ENCODE peak calls at places on chromosome 22, in five cellular contexts. A is mammary epithelial cell, W is astrocyte of the spinal cord, G is A549, V is GM23338. D is an unnamed sample.
A peak's percentile ranks its signal among the peaks of the same experiment; 100 is the strongest.

GRCh38 chr22:23202812-23203451 is 22.6 kb downstream of the BCR start:
- DNase-seq in G (no peak), V (no peak), A (no peak), W (no peak), D (no peak)

GRCh38 chr22:19641254-19641982 is 72.9 kb upstream of the SEPTIN5 start:
- DNase-seq in V (peak; percentile 91), A (peak; percentile 34), W (no peak), G (peak; percentile 36), D (no peak)

GRCh38 chr22:43128928-43129424 is 14.2 kb downstream of the MCAT start:
- DNase-seq in A (no peak), W (no peak), G (no peak), V (peak; percentile 39), D (no peak)

GRCh38 chr22:39554170-39554569 is 16.4 kb upstream of the CACNA1I start:
- DNase-seq in V (no peak), G (no peak), W (no peak), A (no peak), D (no peak)

GRCh38 chr22:39239561-39240423 is 5.0 kb downstream of the PDGFB start:
- DNase-seq in V (no peak), W (no peak), A (peak; percentile 81), G (no peak), D (no peak)

GRCh38 chr22:30290679-30291333 is 1.5 kb upstream of the CASTOR1 start:
- DNase-seq in A (peak; percentile 77), G (no peak), W (peak; percentile 70), V (peak; percentile 41), D (peak; percentile 73)

GRCh38 chr22:24146791-24147353 is 34.4 kb upstream of the SUSD2 start:
- DNase-seq in G (no peak), V (peak; percentile 42), A (no peak), W (peak; percentile 85), D (peak; percentile 77)

GRCh38 chr22:50641696-50642607 is 14.0 kb upstream of the ARSA start:
- DNase-seq in W (peak; percentile 34), A (no peak), G (no peak), V (peak; percentile 92), D (peak; percentile 29)

GRCh38 chr22:32565002-32565339 is 90.4 kb downstream of the FBXO7 start:
- DNase-seq in G (no peak), W (no peak), A (no peak), V (no peak), D (no peak)

DNA sequence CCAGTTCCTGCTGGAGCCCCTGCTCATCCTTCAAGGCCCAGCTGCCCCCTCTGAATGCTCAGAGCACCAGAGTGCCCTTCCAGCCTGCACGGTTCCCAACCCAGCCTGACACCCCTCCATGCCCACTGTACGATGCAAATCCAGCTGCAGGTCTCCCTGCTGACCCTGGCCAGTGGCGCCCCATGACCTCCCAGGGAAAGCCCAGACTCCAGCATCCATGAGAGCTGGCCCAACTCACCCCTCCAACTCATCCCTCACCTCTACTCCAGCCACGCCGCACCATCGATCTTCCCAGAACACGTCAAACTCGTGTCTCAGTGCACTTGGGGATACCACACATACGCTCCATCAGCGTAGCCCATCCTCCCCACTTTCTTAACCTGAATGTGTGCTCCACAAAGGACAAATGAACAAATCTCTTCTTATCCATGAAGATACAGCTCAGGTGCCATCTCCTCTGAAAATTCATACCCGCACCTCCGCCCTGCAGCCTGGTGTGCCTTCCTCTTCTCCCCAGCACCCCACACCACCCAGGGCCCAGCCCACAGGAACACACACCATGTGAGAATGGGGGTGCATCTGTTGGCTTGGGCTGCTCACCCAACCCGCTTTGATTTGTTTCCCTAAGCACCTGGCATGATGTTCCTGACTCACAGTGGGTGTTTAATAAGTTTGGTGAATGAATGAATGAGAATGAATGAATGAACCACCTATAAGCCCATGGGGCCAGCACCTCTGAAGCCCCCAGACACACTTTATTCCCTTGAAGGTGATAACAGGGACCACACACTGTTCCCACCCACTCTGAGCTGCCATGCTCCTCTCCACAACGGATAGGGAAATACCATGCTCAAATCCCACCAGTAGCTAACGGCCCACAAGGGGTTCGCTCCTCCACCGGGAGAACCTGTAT is 6.2 kb downstream of the PLA2G6 start:
- DNase-seq in V (no peak), W (no peak), G (no peak), A (no peak), D (no peak)
- H3K4me3 ChIP-seq in V (no peak overlapping the region), W (no peak overlapping the region), G (no peak overlapping the region), A (no peak overlapping the region), D (no peak overlapping the region)

DNA sequence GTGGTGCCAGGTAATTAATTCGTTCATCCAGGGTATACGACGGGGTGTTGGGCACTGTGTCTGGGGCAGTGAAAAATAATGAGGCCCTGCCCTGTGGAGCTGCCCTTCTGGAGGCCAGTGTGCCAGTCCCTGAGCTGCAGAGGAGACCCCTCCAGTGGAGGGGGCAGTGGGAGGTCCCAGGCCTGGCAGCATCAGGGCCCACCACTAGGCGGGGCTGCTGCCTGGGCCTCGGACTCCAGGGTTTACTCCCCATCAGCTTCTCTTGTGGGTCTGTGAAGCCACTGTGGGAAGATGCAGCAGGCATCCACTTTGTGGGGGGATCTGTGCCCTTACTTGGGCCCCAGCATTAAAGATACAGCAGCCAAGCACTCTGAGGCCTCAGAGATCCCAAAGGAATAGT is 17.4 kb upstream of the TMPRSS6 start:
- DNase-seq in V (peak; percentile 33), W (no peak), G (peak; percentile 19), A (no peak), D (no peak)
- TF ChIP-seq CTCF in V (peak; percentile 63), W (peak; percentile 34), G (peak; percentile 28), A (peak; percentile 12), D (no peak)

DNA sequence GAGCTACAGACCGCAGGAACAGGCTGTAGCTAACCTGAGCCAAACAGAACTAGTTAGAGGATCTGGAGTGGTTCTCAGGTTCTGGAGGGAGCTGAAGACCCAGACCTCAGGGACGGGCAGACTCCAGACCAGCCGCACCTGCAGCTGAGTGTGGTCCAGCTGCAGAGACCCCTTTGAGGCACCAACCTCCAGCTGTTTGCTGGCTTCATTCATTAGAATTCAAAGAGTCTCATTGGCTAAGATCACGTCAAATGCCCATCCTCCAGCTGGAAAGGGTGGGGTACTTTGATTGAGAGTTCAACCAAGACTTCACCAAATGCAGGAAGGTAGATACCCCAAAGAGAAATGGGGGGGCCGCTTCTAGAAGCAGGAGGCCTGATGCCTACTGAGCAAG is 13.4 kb upstream of the IL2RB start:
- DNase-seq in G (no peak), A (no peak), V (no peak), W (no peak), D (no peak)
- H3K4me3 ChIP-seq in G (no peak overlapping the region), A (no peak overlapping the region), V (no peak overlapping the region), W (no peak overlapping the region), D (no peak overlapping the region)

GRCh38 chr22:47381240-47381639 is 618.8 kb downstream of the TBC1D22A start:
- DNase-seq in G (no peak), W (no peak), V (no peak), A (no peak), D (no peak)

GRCh38 chr22:47376901-47377520 is 614.6 kb downstream of the TBC1D22A start:
- DNase-seq in G (no peak), A (no peak), W (no peak), V (no peak), D (no peak)

GRCh38 chr22:47377926-47378560 is 615.6 kb downstream of the TBC1D22A start:
- DNase-seq in A (no peak), V (no peak), W (no peak), G (no peak), D (no peak)

GRCh38 chr22:47380692-47381091 is 618.2 kb downstream of the TBC1D22A start:
- DNase-seq in W (no peak), V (no peak), A (no peak), G (no peak), D (no peak)

GRCh38 chr22:47379037-47379436 is 616.6 kb downstream of the TBC1D22A start:
- DNase-seq in G (no peak), V (no peak), A (no peak), W (no peak), D (no peak)
- TF ChIP-seq CTCF in G (no peak), V (no peak), A (no peak), W (no peak), D (no peak)

GRCh38 chr22:28442264-28442950 is 237.2 kb downstream of the TTC28 start:
- DNase-seq in V (peak; percentile 93), A (peak; percentile 75), W (peak; percentile 74), G (no peak), D (peak; percentile 64)

GRCh38 chr22:28442951-28443876 is 236.4 kb downstream of the TTC28 start:
- DNase-seq in G (no peak), A (peak; percentile 44), W (peak; percentile 81), V (peak; percentile 86), D (peak; percentile 75)

GRCh38 chr22:28438183-28438778 is 241.4 kb downstream of the TTC28 start:
- DNase-seq in W (no peak), A (no peak), V (no peak), G (no peak), D (no peak)

GRCh38 chr22:28441720-28442263 is 237.8 kb downstream of the TTC28 start:
- DNase-seq in G (no peak), V (no peak), W (peak; percentile 60), A (no peak), D (peak; percentile 14)

DNA sequence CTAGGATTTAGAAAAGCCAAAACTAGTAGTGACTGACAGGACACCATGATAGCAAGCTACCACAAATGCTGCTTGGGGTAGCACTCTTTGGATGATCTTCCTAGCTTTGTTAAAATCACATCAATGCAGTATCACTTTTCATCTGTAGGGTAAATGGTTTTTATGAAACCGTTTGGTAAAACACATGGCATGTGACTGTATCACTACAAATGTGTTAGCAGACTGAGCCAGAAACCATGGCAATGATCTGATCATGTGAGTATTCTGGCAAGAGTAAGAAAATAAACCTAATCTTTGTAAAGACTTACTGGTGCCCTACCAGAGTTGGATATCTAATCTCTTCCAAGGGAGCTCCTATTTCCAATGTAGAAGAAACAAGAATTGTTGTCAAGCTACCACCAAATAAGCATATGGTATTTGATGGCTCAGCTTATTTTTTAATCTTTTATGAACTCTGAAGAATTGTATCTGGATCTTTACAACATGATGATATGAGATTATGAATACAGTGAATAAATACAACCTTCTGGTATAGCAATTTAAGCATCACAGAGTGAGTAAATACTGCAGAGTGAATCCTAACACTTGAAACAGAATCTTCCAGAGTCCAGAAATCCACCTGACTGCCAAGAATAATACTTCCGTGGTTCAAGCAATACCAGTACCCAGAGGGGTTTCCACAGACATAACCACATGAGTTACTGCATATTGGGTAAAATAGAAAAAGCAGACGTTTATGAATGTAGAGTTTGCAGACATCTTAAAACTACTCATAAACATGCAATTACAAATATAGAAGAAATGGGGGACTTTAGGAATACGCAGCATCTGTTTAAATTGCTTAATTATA is 238.9 kb downstream of the TTC28 start:
- DNase-seq in A (no peak), G (no peak), V (no peak), W (peak; percentile 73), D (peak; percentile 74)
- H3K4me3 ChIP-seq in A (no peak overlapping the region), G (no peak overlapping the region), V (no peak overlapping the region), W (no peak overlapping the region), D (no peak overlapping the region)